ENCODE peak calls at places on chromosomes 13 and 19, in eight cellular contexts. One of them, this sample, is unnamed. For H3K9me3, the result is how much of the 10 kb centered on the place peaks cover.

GRCh38 chr19:3792114-3792513 is 5.9 kb upstream of the MATK start:
- DNase-seq in prostate gland: no peak
- DNase-seq in PC-9: no peak
- DNase-seq in lower lobe of right lung: no peak
- DNase-seq in aorta: no peak
- DNase-seq in fibroblast of lung: no peak
- DNase-seq in CD4-positive, alpha-beta memory T cell: no peak
- DNase-seq in left ventricle myocardium inferior: no peak
- DNase-seq in this sample: no peak

GRCh38 chr13:51785592-51786424 is 18.2 kb downstream of the DHRS12 start:
- DNase-seq in lower lobe of right lung: no peak
- DNase-seq in prostate gland: no peak
- DNase-seq in fibroblast of lung: peak
- DNase-seq in aorta: peak
- DNase-seq in PC-9: no peak
- DNase-seq in CD4-positive, alpha-beta memory T cell: no peak
- DNase-seq in left ventricle myocardium inferior: peak
- DNase-seq in this sample: no peak

GRCh38 chr19:45676851-45677263 is 8.8 kb downstream of the GIPR start:
- DNase-seq in fibroblast of lung: no peak
- DNase-seq in left ventricle myocardium inferior: no peak
- DNase-seq in CD4-positive, alpha-beta memory T cell: peak
- DNase-seq in PC-9: no peak
- DNase-seq in prostate gland: no peak
- DNase-seq in lower lobe of right lung: peak
- DNase-seq in aorta: no peak
- DNase-seq in this sample: no peak

GRCh38 chr13:83890358-83890757 is 8.1 kb upstream of the SLITRK1 start:
- DNase-seq in CD4-positive, alpha-beta memory T cell: no peak
- DNase-seq in prostate gland: no peak
- DNase-seq in lower lobe of right lung: no peak
- DNase-seq in aorta: no peak
- DNase-seq in PC-9: no peak
- DNase-seq in fibroblast of lung: no peak
- DNase-seq in left ventricle myocardium inferior: no peak
- DNase-seq in this sample: no peak

GRCh38 chr13:37889102-37889501 is 19.5 kb upstream of the TRPC4 start:
- DNase-seq in prostate gland: no peak
- DNase-seq in CD4-positive, alpha-beta memory T cell: no peak
- DNase-seq in lower lobe of right lung: no peak
- DNase-seq in PC-9: peak
- DNase-seq in fibroblast of lung: peak
- DNase-seq in aorta: no peak
- DNase-seq in left ventricle myocardium inferior: no peak
- DNase-seq in this sample: no peak

GRCh38 chr19:45424191-45425058 is 708 bp upstream of the ERCC1 start:
- DNase-seq in aorta: peak
- DNase-seq in fibroblast of lung: peak
- DNase-seq in PC-9: peak
- DNase-seq in CD4-positive, alpha-beta memory T cell: no peak
- DNase-seq in prostate gland: peak
- DNase-seq in lower lobe of right lung: peak
- DNase-seq in left ventricle myocardium inferior: peak
- DNase-seq in this sample: peak

GRCh38 chr19:35153701-35154534 is 617 bp upstream of the FXYD5 start:
- DNase-seq in PC-9: peak
- DNase-seq in aorta: no peak
- DNase-seq in lower lobe of right lung: peak
- DNase-seq in fibroblast of lung: peak
- DNase-seq in prostate gland: no peak
- DNase-seq in left ventricle myocardium inferior: no peak
- DNase-seq in CD4-positive, alpha-beta memory T cell: peak
- DNase-seq in this sample: no peak

GRCh38 chr19:42324655-42325307 is 654 bp upstream of the MEGF8 start:
- DNase-seq in PC-9: no peak
- DNase-seq in lower lobe of right lung: no peak
- DNase-seq in CD4-positive, alpha-beta memory T cell: no peak
- DNase-seq in prostate gland: no peak
- DNase-seq in fibroblast of lung: no peak
- DNase-seq in aorta: no peak
- DNase-seq in left ventricle myocardium inferior: no peak
- DNase-seq in this sample: no peak

GRCh38 chr13:26067601-26068000 is 15.8 kb upstream of the SHISA2 start:
- DNase-seq in aorta: no peak
- DNase-seq in lower lobe of right lung: no peak
- DNase-seq in fibroblast of lung: no peak
- DNase-seq in PC-9: no peak
- DNase-seq in CD4-positive, alpha-beta memory T cell: no peak
- DNase-seq in prostate gland: no peak
- DNase-seq in left ventricle myocardium inferior: no peak
- DNase-seq in this sample: no peak

GRCh38 chr13:23473236-23473635 is 39.7 kb upstream of the SACS start:
- DNase-seq in left ventricle myocardium inferior: no peak
- DNase-seq in lower lobe of right lung: no peak
- DNase-seq in fibroblast of lung: no peak
- DNase-seq in PC-9: no peak
- DNase-seq in prostate gland: no peak
- DNase-seq in aorta: no peak
- DNase-seq in CD4-positive, alpha-beta memory T cell: no peak
- DNase-seq in this sample: no peak

GRCh38 chr19:38977445-38978314 is 2.1 kb upstream of the FBXO17 start:
- DNase-seq in CD4-positive, alpha-beta memory T cell: no peak
- DNase-seq in prostate gland: no peak
- DNase-seq in fibroblast of lung: peak
- DNase-seq in PC-9: no peak
- DNase-seq in aorta: no peak
- DNase-seq in lower lobe of right lung: no peak
- DNase-seq in left ventricle myocardium inferior: no peak
- DNase-seq in this sample: no peak

GRCh38 chr13:20847298-20847697 is 55.2 kb downstream of the XPO4 start:
- DNase-seq in prostate gland: no peak
- DNase-seq in PC-9: no peak
- DNase-seq in fibroblast of lung: peak
- DNase-seq in lower lobe of right lung: no peak
- DNase-seq in CD4-positive, alpha-beta memory T cell: no peak
- DNase-seq in aorta: no peak
- DNase-seq in left ventricle myocardium inferior: no peak
- DNase-seq in this sample: no peak

GRCh38 chr13:45909724-45910123 is 58.2 kb upstream of the SIAH3 start:
- DNase-seq in prostate gland: no peak
- DNase-seq in fibroblast of lung: peak
- DNase-seq in aorta: no peak
- DNase-seq in CD4-positive, alpha-beta memory T cell: no peak
- DNase-seq in left ventricle myocardium inferior: no peak
- DNase-seq in lower lobe of right lung: no peak
- DNase-seq in PC-9: no peak
- DNase-seq in this sample: no peak

GRCh38 chr13:54859827-54860226 is 1831.2 kb downstream of the OLFM4 start:
- DNase-seq in CD4-positive, alpha-beta memory T cell: no peak
- DNase-seq in fibroblast of lung: no peak
- DNase-seq in lower lobe of right lung: no peak
- DNase-seq in PC-9: no peak
- DNase-seq in aorta: no peak
- DNase-seq in prostate gland: no peak
- DNase-seq in left ventricle myocardium inferior: no peak
- DNase-seq in this sample: no peak

GRCh38 chr19:45607071-45608029 is 5.3 kb upstream of the GPR4 start:
- DNase-seq in prostate gland: peak
- DNase-seq in lower lobe of right lung: peak
- DNase-seq in CD4-positive, alpha-beta memory T cell: peak
- DNase-seq in PC-9: peak
- DNase-seq in aorta: peak
- DNase-seq in fibroblast of lung: peak
- DNase-seq in left ventricle myocardium inferior: peak
- DNase-seq in this sample: peak

GRCh38 chr13:39419866-39420265 is 183.1 kb downstream of the LHFPL6 start:
- DNase-seq in PC-9: no peak
- DNase-seq in lower lobe of right lung: no peak
- DNase-seq in left ventricle myocardium inferior: no peak
- DNase-seq in prostate gland: no peak
- DNase-seq in CD4-positive, alpha-beta memory T cell: no peak
- DNase-seq in aorta: no peak
- DNase-seq in fibroblast of lung: no peak
- DNase-seq in this sample: no peak

GRCh38 chr13:103299079-103299478 is 232.9 kb upstream of the SLC10A2 start:
- DNase-seq in left ventricle myocardium inferior: no peak
- DNase-seq in aorta: no peak
- DNase-seq in lower lobe of right lung: no peak
- DNase-seq in PC-9: no peak
- DNase-seq in fibroblast of lung: no peak
- DNase-seq in prostate gland: no peak
- DNase-seq in CD4-positive, alpha-beta memory T cell: no peak
- DNase-seq in this sample: no peak

GRCh38 chr13:51549050-51549449 is 35.2 kb upstream of the WDFY2 start:
- DNase-seq in prostate gland: no peak
- DNase-seq in lower lobe of right lung: peak
- DNase-seq in aorta: no peak
- DNase-seq in fibroblast of lung: no peak
- DNase-seq in CD4-positive, alpha-beta memory T cell: no peak
- DNase-seq in left ventricle myocardium inferior: no peak
- DNase-seq in PC-9: peak
- DNase-seq in this sample: no peak

GRCh38 chr13:95536629-95537241 is 15.8 kb upstream of the CLDN10 start:
- DNase-seq in prostate gland: no peak
- DNase-seq in aorta: no peak
- DNase-seq in lower lobe of right lung: no peak
- DNase-seq in fibroblast of lung: no peak
- DNase-seq in left ventricle myocardium inferior: no peak
- DNase-seq in PC-9: no peak
- DNase-seq in CD4-positive, alpha-beta memory T cell: no peak
- DNase-seq in this sample: no peak

GRCh38 chr13:113089693-113090414 is 15.7 kb upstream of the F7 start:
- DNase-seq in PC-9: no peak
- DNase-seq in left ventricle myocardium inferior: peak
- DNase-seq in aorta: peak
- DNase-seq in CD4-positive, alpha-beta memory T cell: no peak
- DNase-seq in prostate gland: no peak
- DNase-seq in fibroblast of lung: no peak
- DNase-seq in lower lobe of right lung: peak
- DNase-seq in this sample: no peak

GRCh38 chr19:31838163-31838798 is 489.0 kb upstream of the TSHZ3 start:
- DNase-seq in prostate gland: peak
- DNase-seq in aorta: no peak
- DNase-seq in PC-9: no peak
- DNase-seq in fibroblast of lung: peak
- DNase-seq in left ventricle myocardium inferior: no peak
- DNase-seq in lower lobe of right lung: no peak
- DNase-seq in CD4-positive, alpha-beta memory T cell: no peak
- DNase-seq in this sample: no peak

GRCh38 chr13:99367106-99367616 is 60.0 kb upstream of the GPR183 start:
- DNase-seq in aorta: no peak
- DNase-seq in PC-9: no peak
- DNase-seq in prostate gland: no peak
- DNase-seq in lower lobe of right lung: no peak
- DNase-seq in fibroblast of lung: no peak
- DNase-seq in left ventricle myocardium inferior: no peak
- DNase-seq in CD4-positive, alpha-beta memory T cell: no peak
- DNase-seq in this sample: no peak

GRCh38 chr13:57044910-57045309 is 95.8 kb upstream of the PRR20A start:
- DNase-seq in PC-9: no peak
- DNase-seq in prostate gland: no peak
- DNase-seq in aorta: no peak
- DNase-seq in lower lobe of right lung: no peak
- DNase-seq in left ventricle myocardium inferior: no peak
- DNase-seq in CD4-positive, alpha-beta memory T cell: no peak
- DNase-seq in fibroblast of lung: no peak
- DNase-seq in this sample: no peak

GRCh38 chr13:29589234-29589633 is 6.3 kb downstream of the SLC7A1 start:
- DNase-seq in fibroblast of lung: peak
- DNase-seq in aorta: no peak
- DNase-seq in PC-9: peak
- DNase-seq in lower lobe of right lung: no peak
- DNase-seq in prostate gland: no peak
- DNase-seq in CD4-positive, alpha-beta memory T cell: no peak
- DNase-seq in left ventricle myocardium inferior: no peak
- DNase-seq in this sample: no peak

GRCh38 chr19:19711934-19712828 is 20.7 kb downstream of the ZNF14 start:
- DNase-seq in fibroblast of lung: no peak
- DNase-seq in PC-9: no peak
- DNase-seq in left ventricle myocardium inferior: no peak
- DNase-seq in aorta: no peak
- DNase-seq in prostate gland: no peak
- DNase-seq in lower lobe of right lung: no peak
- DNase-seq in CD4-positive, alpha-beta memory T cell: no peak
- DNase-seq in this sample: no peak
- H3K9me3 ChIP-seq in fibroblast of lung: under half
- H3K9me3 ChIP-seq in PC-9: half or more
- H3K9me3 ChIP-seq in left ventricle myocardium inferior: half or more
- H3K9me3 ChIP-seq in aorta: under half
- H3K9me3 ChIP-seq in prostate gland: under half
- H3K9me3 ChIP-seq in lower lobe of right lung: half or more
- H3K9me3 ChIP-seq in CD4-positive, alpha-beta memory T cell: under half
- H3K9me3 ChIP-seq in this sample: half or more

GRCh38 chr19:12350185-12350889 is 15.1 kb downstream of the ZNF442 start:
- DNase-seq in prostate gland: no peak
- DNase-seq in fibroblast of lung: no peak
- DNase-seq in aorta: no peak
- DNase-seq in CD4-positive, alpha-beta memory T cell: no peak
- DNase-seq in left ventricle myocardium inferior: no peak
- DNase-seq in lower lobe of right lung: no peak
- DNase-seq in PC-9: no peak
- DNase-seq in this sample: no peak
- H3K9me3 ChIP-seq in prostate gland: under half
- H3K9me3 ChIP-seq in fibroblast of lung: under half
- H3K9me3 ChIP-seq in aorta: under half
- H3K9me3 ChIP-seq in CD4-positive, alpha-beta memory T cell: under half
- H3K9me3 ChIP-seq in left ventricle myocardium inferior: half or more
- H3K9me3 ChIP-seq in lower lobe of right lung: half or more
- H3K9me3 ChIP-seq in PC-9: under half
- H3K9me3 ChIP-seq in this sample: half or more

GRCh38 chr19:23241433-23241832 is 8.8 kb downstream of the ZNF724 start:
- DNase-seq in lower lobe of right lung: no peak
- DNase-seq in prostate gland: no peak
- DNase-seq in fibroblast of lung: no peak
- DNase-seq in PC-9: no peak
- DNase-seq in CD4-positive, alpha-beta memory T cell: no peak
- DNase-seq in aorta: no peak
- DNase-seq in left ventricle myocardium inferior: no peak
- DNase-seq in this sample: no peak
- H3K9me3 ChIP-seq in lower lobe of right lung: under half
- H3K9me3 ChIP-seq in prostate gland: under half
- H3K9me3 ChIP-seq in fibroblast of lung: under half
- H3K9me3 ChIP-seq in PC-9: half or more
- H3K9me3 ChIP-seq in CD4-positive, alpha-beta memory T cell: under half
- H3K9me3 ChIP-seq in aorta: under half
- H3K9me3 ChIP-seq in left ventricle myocardium inferior: under half
- H3K9me3 ChIP-seq in this sample: under half

DNA sequence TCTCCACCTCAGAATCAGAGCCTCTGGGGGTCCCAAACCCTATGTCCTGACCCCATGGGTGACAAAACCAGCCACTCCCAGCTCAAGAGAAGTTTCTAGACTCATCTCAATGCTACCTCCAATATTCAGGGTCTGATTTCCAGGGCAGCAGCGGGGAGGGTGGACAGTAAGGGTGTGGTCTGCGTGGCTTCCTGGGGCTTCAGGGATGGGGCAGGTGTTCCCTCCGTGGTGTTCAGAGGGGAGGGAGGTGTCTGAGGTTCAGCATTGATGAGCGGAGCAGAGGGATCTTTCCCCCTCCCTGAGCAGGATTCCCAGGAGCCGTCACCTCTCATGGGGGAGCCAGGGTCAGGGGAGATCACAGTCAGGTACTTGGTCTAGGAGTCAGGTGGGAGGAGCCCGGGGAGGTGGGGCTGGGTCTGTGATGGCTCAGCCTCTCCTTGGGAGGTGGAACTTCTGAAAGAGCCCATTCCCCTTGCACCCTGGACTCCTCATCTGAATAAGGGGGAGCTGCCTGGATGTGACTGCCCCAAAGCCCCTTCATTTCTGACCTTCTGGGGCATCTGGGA is 2.9 kb downstream of the LILRA2 start:
- DNase-seq in CD4-positive, alpha-beta memory T cell: no peak
- DNase-seq in fibroblast of lung: no peak
- DNase-seq in aorta: no peak
- DNase-seq in PC-9: no peak
- DNase-seq in lower lobe of right lung: no peak
- DNase-seq in prostate gland: no peak
- DNase-seq in left ventricle myocardium inferior: no peak
- DNase-seq in this sample: no peak
- H3K9me3 ChIP-seq in CD4-positive, alpha-beta memory T cell: under half
- H3K9me3 ChIP-seq in fibroblast of lung: under half
- H3K9me3 ChIP-seq in aorta: under half
- H3K9me3 ChIP-seq in PC-9: under half
- H3K9me3 ChIP-seq in lower lobe of right lung: under half
- H3K9me3 ChIP-seq in prostate gland: under half
- H3K9me3 ChIP-seq in left ventricle myocardium inferior: under half
- H3K9me3 ChIP-seq in this sample: under half

This sample was measured in tibial artery.